ENCODE peak calls at places on chromosomes 13 and 19, in five cellular contexts. M is BE2C, L is body of pancreas, G is PC-9, N is thoracic aorta. U is an unnamed sample.

GRCh38 chr13:49373699-49374098 is 70.2 kb downstream of the CAB39L start:
- DNase-seq in G (no peak), N (no peak), L (no peak), M (no peak), U (peak; percentile 64)

GRCh38 chr13:73956795-73957408 is 177.3 kb downstream of the KLF12 start:
- DNase-seq in N (no peak), L (no peak), M (no peak), G (no peak), U (no peak)

GRCh38 chr13:68984688-68985319 is 1122.8 kb upstream of the ATXN8OS start:
- DNase-seq in M (no peak), G (no peak), N (no peak), L (no peak), U (no peak)

GRCh38 chr13:58950911-58951310 is 1212.8 kb downstream of the DIAPH3 start:
- DNase-seq in G (no peak), L (no peak), N (no peak), M (no peak), U (no peak)

GRCh38 chr19:12482505-12482886 is 2.1 kb downstream of the ZNF709 start:
- DNase-seq in M (no peak), G (no peak), N (no peak), L (no peak), U (no peak)

GRCh38 chr13:110555601-110556223 is 5.8 kb downstream of the RAB20 start:
- DNase-seq in N (no peak), L (peak; percentile 75), G (peak; percentile 93), M (no peak), U (no peak)

GRCh38 chr13:75353786-75354193 is 128.2 kb downstream of the TBC1D4 start:
- DNase-seq in G (no peak), M (no peak), L (no peak), N (no peak), U (no peak)

GRCh38 chr13:23560571-23561089 is 9.6 kb upstream of the TNFRSF19 start:
- DNase-seq in M (no peak), G (no peak), N (no peak), L (no peak), U (no peak)

GRCh38 chr13:39784347-39784746 is 128.9 kb downstream of the COG6 start:
- DNase-seq in G (no peak), M (no peak), L (no peak), N (no peak), U (no peak)

DNA sequence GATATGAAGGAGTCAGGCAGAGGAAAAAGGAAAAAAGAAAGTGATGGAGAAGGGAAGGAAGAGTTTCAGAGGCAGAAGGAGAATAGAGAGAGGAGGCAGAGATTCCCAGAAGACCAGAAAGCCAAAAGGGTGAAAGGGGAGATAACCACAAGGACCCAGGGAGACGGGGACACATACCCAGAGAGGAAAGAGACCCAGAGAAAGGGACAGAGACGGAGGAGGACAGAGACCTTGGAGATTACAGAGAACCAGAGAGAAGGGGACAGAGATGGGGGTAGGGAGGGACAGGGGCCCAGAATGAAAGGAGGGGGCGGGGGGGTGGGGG is 1.4 kb downstream of the PTH2 start:
- DNase-seq in M (no peak), L (no peak), N (no peak), G (no peak), U (no peak)
- H3K4me1 ChIP-seq in M (peaks cover 11% of the 10 kb centered on the region), L (peaks cover 24% of the 10 kb centered on the region), N (peaks cover 28% of the 10 kb centered on the region), G (no peaks in the 10 kb centered on the region), U (peaks cover 29% of the 10 kb centered on the region)

DNA sequence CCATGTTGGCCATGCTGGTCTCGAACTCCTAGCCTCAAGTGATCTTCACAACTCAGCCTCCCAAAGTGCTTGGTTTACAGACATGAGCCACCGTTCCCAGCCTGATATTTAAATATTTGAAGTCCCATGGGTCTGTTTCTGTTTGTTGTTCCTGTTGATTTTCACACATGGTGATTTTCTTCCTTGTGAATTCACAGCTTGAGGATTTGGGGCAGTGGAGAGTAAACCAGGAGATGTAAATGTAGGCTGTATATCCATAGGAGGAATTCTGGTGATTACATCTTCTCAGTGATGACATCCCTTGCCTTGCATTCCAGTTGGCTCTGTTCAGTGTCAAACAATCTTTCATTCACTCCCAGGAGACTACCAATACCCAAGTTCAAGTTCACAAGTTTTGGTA is 471.9 kb downstream of the KCTD12 start:
- DNase-seq in G (no peak), N (no peak), L (no peak), M (no peak), U (no peak)
- H3K9me3 ChIP-seq in G (no peaks in the 10 kb centered on the region), N (no peaks in the 10 kb centered on the region), L (no peaks in the 10 kb centered on the region), M (no peaks in the 10 kb centered on the region), U (no peaks in the 10 kb centered on the region)

GRCh38 chr19:55579766-55580621 is 654 bp downstream of the ZNF579 start:
- DNase-seq in L (no peak), G (no peak), N (no peak), M (no peak), U (no peak)

GRCh38 chr19:55578761-55579747 is 1.6 kb downstream of the ZNF579 start:
- DNase-seq in L (no peak), G (no peak), M (no peak), N (no peak), U (no peak)

GRCh38 chr19:55581145-55581827 is 638 bp upstream of the ZNF579 start:
- DNase-seq in G (no peak), M (no peak), N (no peak), L (no peak), U (peak; percentile 73)

GRCh38 chr19:55580628-55581144 is at the start of gene ZNF579:
- DNase-seq in G (peak; percentile 70), L (peak; percentile 88), N (peak; percentile 40), M (peak; percentile 89), U (peak; percentile 93)

DNA sequence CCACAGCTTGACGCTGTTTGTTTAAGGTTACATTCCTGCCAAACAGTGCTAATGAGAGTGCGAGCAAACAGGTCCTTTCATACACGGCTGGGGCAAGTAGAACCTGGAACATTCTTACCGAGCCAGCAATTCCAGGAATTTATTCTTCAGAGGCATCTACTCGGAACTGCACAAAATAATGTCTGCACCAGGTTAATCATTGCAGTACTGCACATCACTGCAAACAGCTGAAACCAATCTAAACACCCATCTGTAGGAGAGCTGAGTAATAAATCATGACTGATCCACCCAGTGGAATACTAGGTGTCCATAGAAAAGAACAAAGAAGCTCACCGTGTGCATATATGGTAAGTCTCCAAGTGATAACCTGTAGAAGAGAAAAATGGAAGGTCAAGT is 1.2 kb upstream of the ZNF579 start:
- DNase-seq in L (no peak), M (no peak), N (no peak), G (no peak), U (peak; percentile 86)
- H3K4me3 ChIP-seq in L (no peak overlapping the region), M (no peak overlapping the region), N (no peak overlapping the region), G (no peak overlapping the region), U (peak overlapping the region; percentile 68)

GRCh38 chr13:98975822-98976261 is 2.0 kb downstream of the DOCK9 start:
- DNase-seq in G (peak; percentile 82), N (no peak), M (no peak), L (no peak), U (peak; percentile 76)

GRCh38 chr13:98977568-98978270 is at the start of gene DOCK9:
- DNase-seq in L (peak; percentile 49), M (no peak), N (no peak), G (peak; percentile 72), U (peak; percentile 63)

GRCh38 chr13:98976338-98976737 is 1.5 kb downstream of the DOCK9 start:
- DNase-seq in N (no peak), G (peak; percentile 69), M (no peak), L (no peak), U (no peak)

GRCh38 chr13:98978280-98978679 is 416 bp upstream of the DOCK9 start:
- DNase-seq in N (no peak), L (no peak), G (peak; percentile 95), M (no peak), U (no peak)

GRCh38 chr13:98976941-98977340 is 923 bp downstream of the DOCK9 start:
- DNase-seq in M (no peak), G (no peak), L (no peak), N (no peak), U (no peak)
- H3K4me1 ChIP-seq in M (no peaks in the 10 kb centered on the region), G (peaks cover 66% of the 10 kb centered on the region), L (peaks cover 25% of the 10 kb centered on the region), N (peaks cover 24% of the 10 kb centered on the region), U (peaks cover 58% of the 10 kb centered on the region)

GRCh38 chr19:54791476-54791875 is 11.9 kb upstream of the KIR2DL4 start:
- DNase-seq in G (peak; percentile 25), L (no peak), N (no peak), M (no peak), U (no peak)
- H3K9me3 ChIP-seq in G (no peaks in the 10 kb centered on the region), L (no peaks in the 10 kb centered on the region), N (no peaks in the 10 kb centered on the region), M (no peaks in the 10 kb centered on the region), U (no peaks in the 10 kb centered on the region)

DNA sequence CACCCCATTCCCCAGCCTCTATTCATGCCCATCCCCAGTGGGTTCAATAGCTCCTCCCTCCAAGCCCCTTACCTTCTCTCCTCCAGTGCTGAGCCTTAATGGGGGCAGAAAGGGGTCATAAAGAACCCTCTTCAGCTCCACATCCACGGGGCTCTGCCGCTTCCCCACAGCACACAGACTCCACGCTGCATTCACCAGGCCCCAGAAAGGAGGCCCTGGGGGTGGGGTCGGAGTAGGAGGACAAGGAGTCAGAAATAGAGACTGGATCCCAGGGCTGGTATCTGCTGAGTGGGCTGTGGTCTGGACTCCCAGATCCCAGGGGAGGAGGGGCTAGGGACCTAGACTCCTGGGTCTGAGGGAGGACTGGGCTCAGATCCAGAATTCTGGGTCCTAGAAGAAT is 1.6 kb downstream of the CA11 start:
- DNase-seq in N (no peak), L (no peak), G (no peak), M (no peak), U (no peak)
- H3K4me3 ChIP-seq in N (peak overlapping the region; percentile 84), L (no peak overlapping the region), G (no peak overlapping the region), M (no peak overlapping the region), U (no peak overlapping the region)

U was measured in Caco-2.